ENCODE peak calls at places on chromosomes 13 and 19, in six cellular contexts. S is activated naive CD8-positive, alpha-beta T cell treated with anti-CD3 and anti-CD28 coated beads, Interleukin-2, amount 10 ng/mL, durations not matched to agents 7 days and 5 days; V is astrocyte of the cerebellum; K is neural progenitor cell; X is NCI-H2029; Y is kidney glomerular epithelial cell. I is an unnamed sample.
A peak's percentile ranks its signal among the peaks of the same experiment; 100 is the strongest.

GRCh38 chr19:52474351-52475127 is 21.2 kb downstream of the ZNF578 start:
- DNase-seq in S (no peak), V (no peak), K (no peak), X (no peak), Y (no peak), I (no peak)

GRCh38 chr13:51225034-51225433 is 2.8 kb downstream of the FAM124A start:
- DNase-seq in S (no peak), V (no peak), K (no peak), X (no peak), Y (no peak), I (no peak)

GRCh38 chr19:42285546-42285945 is 16.4 kb upstream of the PRR19 start:
- DNase-seq in S (no peak), V (no peak), K (peak; percentile 46), X (no peak), Y (no peak), I (no peak)

GRCh38 chr13:98576215-98576945 is 527 bp downstream of the STK24 start:
- DNase-seq in S (peak; percentile 78), V (no peak), K (peak; percentile 62), X (no peak), Y (no peak), I (no peak)

GRCh38 chr19:7488736-7489353 is at the start of gene PEX11G:
- DNase-seq in S (peak; percentile 97), V (peak; percentile 53), K (peak; percentile 98), X (peak; percentile 77), Y (peak; percentile 74), I (no peak)

GRCh38 chr13:112974125-112974524 is 5.1 kb downstream of the MCF2L start:
- DNase-seq in S (no peak), V (no peak), K (no peak), X (no peak), Y (no peak), I (no peak)

GRCh38 chr19:4284176-4284958 is 5.3 kb downstream of the SHD start:
- DNase-seq in S (no peak), V (no peak), K (peak; percentile 87), X (no peak), Y (no peak), I (no peak)

GRCh38 chr19:54439174-54439851 is 9.7 kb upstream of the LENG8 start:
- DNase-seq in S (no peak), V (no peak), K (peak; percentile 81), X (no peak), Y (no peak), I (no peak)

GRCh38 chr19:19261350-19262189 is 11.5 kb downstream of the TM6SF2 start:
- DNase-seq in S (no peak), V (no peak), K (peak; percentile 89), X (no peak), Y (no peak), I (no peak)

GRCh38 chr13:113160983-113161382 is 2.5 kb downstream of the PROZ start:
- DNase-seq in S (no peak), V (no peak), K (no peak), X (no peak), Y (no peak), I (no peak)

GRCh38 chr13:92827503-92827902 is 399.1 kb upstream of the GPC6 start:
- DNase-seq in S (no peak), V (no peak), K (no peak), X (no peak), Y (no peak), I (no peak)

GRCh38 chr13:80441968-80442367 is 101.0 kb upstream of the SPRY2 start:
- DNase-seq in S (no peak), V (no peak), K (no peak), X (no peak), Y (no peak), I (no peak)

GRCh38 chr13:24741016-24741662 is 22.8 kb upstream of the RNF17 start:
- DNase-seq in S (no peak), V (no peak), K (no peak), X (no peak), Y (no peak), I (no peak)

GRCh38 chr19:52748336-52748950 is 13.6 kb upstream of the ZNF611 start:
- DNase-seq in S (no peak), V (no peak), K (peak; percentile 73), X (peak; percentile 9), Y (no peak), I (no peak)

GRCh38 chr19:40013991-40014390 is 17.1 kb downstream of the ZNF546 start:
- DNase-seq in S (no peak), V (no peak), K (no peak), X (no peak), Y (no peak), I (no peak)

GRCh38 chr13:32426191-32426980 is 1.5 kb downstream of the N4BP2L1 start:
- DNase-seq in S (peak; percentile 61), V (no peak), K (no peak), X (no peak), Y (peak; percentile 15), I (no peak)

GRCh38 chr19:55230329-55230728 is 1.8 kb upstream of the TMEM86B start:
- DNase-seq in S (no peak), V (no peak), K (no peak), X (no peak), Y (no peak), I (no peak)

GRCh38 chr13:106376411-106377112 is 158.9 kb downstream of the EFNB2 start:
- DNase-seq in S (no peak), V (peak; percentile 92), K (no peak), X (peak; percentile 27), Y (peak; percentile 87), I (peak; percentile 58)

GRCh38 chr13:44471686-44472085 is 98.1 kb downstream of the SERP2 start:
- DNase-seq in S (no peak), V (no peak), K (no peak), X (no peak), Y (peak; percentile 22), I (no peak)

GRCh38 chr13:23407996-23408395 is 25.5 kb downstream of the SACS start:
- DNase-seq in S (no peak), V (no peak), K (no peak), X (no peak), Y (no peak), I (no peak)

GRCh38 chr19:8333771-8334457 is 9.1 kb downstream of the KANK3 start:
- DNase-seq in S (no peak), V (no peak), K (peak; percentile 68), X (no peak), Y (no peak), I (no peak)

GRCh38 chr13:110677731-110678545 is 28.0 kb downstream of the CARS2 start:
- DNase-seq in S (no peak), V (no peak), K (no peak), X (no peak), Y (peak; percentile 70), I (no peak)

I was measured in AG04449.